ENCODE peak calls at places on chromosomes 11 and 22, in four cellular contexts. D is NCI-H2081 treated with DMSO at 0.1 percent for 48 hours, Z is non-pigmented ciliary epithelial cell, W is astrocyte of the spinal cord. U is an unnamed sample.

GRCh38 chr22:49162841-49163240 is 664.8 kb downstream of the BRD1 start:
- DNase-seq in W (no peak), Z (no peak), D (no peak), U (no peak)

GRCh38 chr11:83006877-83007330 is 64.8 kb downstream of the RAB30 start:
- DNase-seq in Z (no peak), W (no peak), D (peak; percentile 86), U (no peak)

GRCh38 chr11:82405392-82405791 is 328.3 kb downstream of the FAM181B start:
- DNase-seq in W (no peak), D (no peak), Z (no peak), U (no peak)

GRCh38 chr22:19448739-19449421 is 1.4 kb upstream of the C22orf39 start:
- DNase-seq in W (no peak), D (no peak), Z (no peak), U (no peak)

GRCh38 chr22:48091656-48092223 is 1329.3 kb downstream of the TBC1D22A start:
- DNase-seq in Z (no peak), W (no peak), D (no peak), U (no peak)

GRCh38 chr22:19555651-19556050 is 31.4 kb upstream of the CLDN5 start:
- DNase-seq in D (no peak), Z (no peak), W (no peak), U (no peak)

GRCh38 chr11:109390752-109391151 is 31.2 kb upstream of the C11orf87 start:
- DNase-seq in D (no peak), W (no peak), Z (no peak), U (no peak)

GRCh38 chr22:43526117-43526655 is 114.4 kb downstream of the MPPED1 start:
- DNase-seq in D (no peak), Z (no peak), W (no peak), U (no peak)

GRCh38 chr11:94315664-94316063 is 11.3 kb downstream of the IZUMO1R start:
- DNase-seq in D (no peak), W (no peak), Z (peak; percentile 35), U (no peak)

GRCh38 chr11:67389477-67389876 is 2.3 kb upstream of the RAD9A start:
- DNase-seq in Z (no peak), W (no peak), D (no peak), U (peak; percentile 39)

GRCh38 chr11:45857834-45858492 is 10.7 kb downstream of the CRY2 start:
- DNase-seq in Z (peak; percentile 57), W (peak; percentile 92), D (no peak), U (no peak)

GRCh38 chr11:117944554-117944953 is 15.4 kb upstream of the TMPRSS13 start:
- DNase-seq in Z (no peak), D (no peak), W (no peak), U (no peak)

GRCh38 chr11:118263694-118264567 is at the start of gene MPZL2:
- DNase-seq in Z (no peak), W (no peak), D (peak; percentile 24), U (no peak)

GRCh38 chr11:14973621-14974020 is 1.5 kb upstream of the CALCA start:
- DNase-seq in D (no peak), Z (no peak), W (peak; percentile 17), U (no peak)

GRCh38 chr22:17952273-17952801 is 72.0 kb downstream of the MICAL3 start:
- DNase-seq in W (no peak), Z (no peak), D (no peak), U (no peak)

GRCh38 chr11:126352934-126353801 is 2.3 kb upstream of the ST3GAL4 start:
- DNase-seq in D (no peak), Z (no peak), W (peak; percentile 62), U (no peak)

GRCh38 chr11:132935383-132935782 is 596.9 kb downstream of the OPCML start:
- DNase-seq in Z (no peak), W (no peak), D (no peak), U (no peak)

GRCh38 chr11:492416-493226 is 14.4 kb downstream of the RNH1 start:
- DNase-seq in Z (no peak), W (no peak), D (peak; percentile 2), U (no peak)

GRCh38 chr11:17719940-17720795 is 797 bp downstream of the MYOD1 start:
- DNase-seq in Z (no peak), W (no peak), D (no peak), U (no peak)

GRCh38 chr22:20464096-20464614 is 26.5 kb upstream of the SCARF2 start:
- DNase-seq in D (no peak), W (no peak), Z (no peak), U (peak; percentile 40)

GRCh38 chr11:7927635-7928034 is 3.4 kb downstream of the OR10A6 start:
- DNase-seq in Z (no peak), D (no peak), W (no peak), U (no peak)

GRCh38 chr11:113168358-113168757 is 146.0 kb upstream of the TTC12 start:
- DNase-seq in Z (no peak), W (no peak), D (peak; percentile 84), U (no peak)

GRCh38 chr11:61560751-61561150 is 20.1 kb downstream of the SYT7 start:
- DNase-seq in W (no peak), Z (no peak), D (no peak), U (no peak)

GRCh38 chr11:2531277-2531986 is 86.6 kb downstream of the KCNQ1 start:
- DNase-seq in D (no peak), W (peak; percentile 41), Z (no peak), U (peak; percentile 62)

GRCh38 chr11:2923446-2924375 is 5.5 kb downstream of the PHLDA2 start:
- DNase-seq in Z (no peak), D (no peak), W (no peak), U (no peak)

GRCh38 chr11:69240332-69241074 is 53.5 kb upstream of the MYEOV start:
- DNase-seq in W (no peak), D (no peak), Z (no peak), U (no peak)

GRCh38 chr11:18010977-18011586 is 1.8 kb downstream of the SERGEF start:
- DNase-seq in Z (no peak), W (no peak), D (no peak), U (no peak)

GRCh38 chr11:7490054-7490453 is 4.7 kb downstream of the OLFML1 start:
- DNase-seq in W (peak; percentile 7), Z (no peak), D (no peak), U (no peak)

GRCh38 chr11:45757672-45758071 is 47.3 kb upstream of the SLC35C1 start:
- DNase-seq in Z (no peak), D (no peak), W (no peak), U (no peak)

U was measured in effector CD4-positive, alpha-beta T cell.